ENCODE peak calls at places on chromosomes 1 and 21, in five cellular contexts. One of them, this sample, is unnamed.

GRCh38 chr1:20143318-20143717 is 4.2 kb downstream of the PLA2G2F start:
- DNase-seq in CD4-positive, alpha-beta memory T cell: no peak
- DNase-seq in Caco-2: no peak
- DNase-seq in ascending aorta: no peak
- DNase-seq in K562: no peak
- DNase-seq in this sample: no peak

GRCh38 chr1:22776051-22776611 is 65.5 kb downstream of the EPHB2 start:
- DNase-seq in CD4-positive, alpha-beta memory T cell: no peak
- DNase-seq in Caco-2: no peak
- DNase-seq in ascending aorta: no peak
- DNase-seq in K562: no peak
- DNase-seq in this sample: no peak

GRCh38 chr1:20724364-20725188 is 6.8 kb upstream of the KIF17 start:
- DNase-seq in CD4-positive, alpha-beta memory T cell: no peak
- DNase-seq in Caco-2: no peak
- DNase-seq in ascending aorta: no peak
- DNase-seq in K562: no peak
- DNase-seq in this sample: no peak

GRCh38 chr1:67614511-67614934 is 70.5 kb upstream of the GADD45A start:
- DNase-seq in CD4-positive, alpha-beta memory T cell: no peak
- DNase-seq in Caco-2: no peak
- DNase-seq in ascending aorta: no peak
- DNase-seq in K562: no peak
- DNase-seq in this sample: no peak

GRCh38 chr1:64487061-64487460 is 17.1 kb downstream of the CACHD1 start:
- DNase-seq in CD4-positive, alpha-beta memory T cell: no peak
- DNase-seq in Caco-2: no peak
- DNase-seq in ascending aorta: no peak
- DNase-seq in K562: no peak
- DNase-seq in this sample: no peak

GRCh38 chr1:108814343-108815125 is 42.4 kb downstream of the AKNAD1 start:
- DNase-seq in CD4-positive, alpha-beta memory T cell: no peak
- DNase-seq in Caco-2: no peak
- DNase-seq in ascending aorta: no peak
- DNase-seq in K562: no peak
- DNase-seq in this sample: no peak

GRCh38 chr1:85451236-85451830 is 13.6 kb downstream of the DDAH1 start:
- DNase-seq in CD4-positive, alpha-beta memory T cell: no peak
- DNase-seq in Caco-2: no peak
- DNase-seq in ascending aorta: no peak
- DNase-seq in K562: no peak
- DNase-seq in this sample: no peak

GRCh38 chr1:208086116-208086515 is 158.1 kb downstream of the PLXNA2 start:
- DNase-seq in CD4-positive, alpha-beta memory T cell: no peak
- DNase-seq in Caco-2: no peak
- DNase-seq in ascending aorta: no peak
- DNase-seq in K562: no peak
- DNase-seq in this sample: no peak

GRCh38 chr1:245179706-245180105 is 24.9 kb downstream of the KIF26B start:
- DNase-seq in CD4-positive, alpha-beta memory T cell: no peak
- DNase-seq in Caco-2: no peak
- DNase-seq in ascending aorta: no peak
- DNase-seq in K562: no peak
- DNase-seq in this sample: no peak

GRCh38 chr1:44649788-44650158 is 24.5 kb downstream of the TMEM53 start:
- DNase-seq in CD4-positive, alpha-beta memory T cell: no peak
- DNase-seq in Caco-2: no peak
- DNase-seq in ascending aorta: no peak
- DNase-seq in K562: no peak
- DNase-seq in this sample: no peak

GRCh38 chr1:186577201-186577600 is 103.0 kb downstream of the PTGS2 start:
- DNase-seq in CD4-positive, alpha-beta memory T cell: no peak
- DNase-seq in Caco-2: no peak
- DNase-seq in ascending aorta: no peak
- DNase-seq in K562: no peak
- DNase-seq in this sample: no peak

GRCh38 chr1:59570524-59570923 is 244.2 kb upstream of the HOOK1 start:
- DNase-seq in CD4-positive, alpha-beta memory T cell: peak; percentile 49
- DNase-seq in Caco-2: no peak
- DNase-seq in ascending aorta: no peak
- DNase-seq in K562: no peak
- DNase-seq in this sample: no peak

GRCh38 chr1:183872406-183872805 is 67.5 kb downstream of the RGL1 start:
- DNase-seq in CD4-positive, alpha-beta memory T cell: no peak
- DNase-seq in Caco-2: no peak
- DNase-seq in ascending aorta: no peak
- DNase-seq in K562: no peak
- DNase-seq in this sample: no peak

GRCh38 chr1:21911205-21912001 is 25.7 kb downstream of the HSPG2 start:
- DNase-seq in CD4-positive, alpha-beta memory T cell: no peak
- DNase-seq in Caco-2: peak; percentile 88
- DNase-seq in ascending aorta: no peak
- DNase-seq in K562: peak; percentile 68
- DNase-seq in this sample: no peak

GRCh38 chr1:42807056-42807668 is 9.8 kb upstream of the ERMAP start:
- DNase-seq in CD4-positive, alpha-beta memory T cell: no peak
- DNase-seq in Caco-2: no peak
- DNase-seq in ascending aorta: no peak
- DNase-seq in K562: no peak
- DNase-seq in this sample: no peak

GRCh38 chr1:182170941-182171461 is 109.5 kb upstream of the ZNF648 start:
- DNase-seq in CD4-positive, alpha-beta memory T cell: no peak
- DNase-seq in Caco-2: no peak
- DNase-seq in ascending aorta: no peak
- DNase-seq in K562: no peak
- DNase-seq in this sample: no peak

GRCh38 chr1:5903031-5903430 is 89.2 kb downstream of the NPHP4 start:
- DNase-seq in CD4-positive, alpha-beta memory T cell: no peak
- DNase-seq in Caco-2: no peak
- DNase-seq in ascending aorta: no peak
- DNase-seq in K562: no peak
- DNase-seq in this sample: no peak

GRCh38 chr21:42847726-42848125 is 31.6 kb downstream of the WDR4 start:
- DNase-seq in CD4-positive, alpha-beta memory T cell: no peak
- DNase-seq in Caco-2: no peak
- DNase-seq in ascending aorta: no peak
- DNase-seq in K562: no peak
- DNase-seq in this sample: no peak

GRCh38 chr21:45542242-45542666 is at the start of gene SLC19A1:
- DNase-seq in CD4-positive, alpha-beta memory T cell: peak; percentile 72
- DNase-seq in Caco-2: peak; percentile 49
- DNase-seq in ascending aorta: no peak
- DNase-seq in K562: peak; percentile 98
- DNase-seq in this sample: peak; percentile 33

GRCh38 chr1:12708956-12709555 is 6.9 kb upstream of the AADACL3 start:
- DNase-seq in CD4-positive, alpha-beta memory T cell: no peak
- DNase-seq in Caco-2: no peak
- DNase-seq in ascending aorta: no peak
- DNase-seq in K562: no peak
- DNase-seq in this sample: no peak

GRCh38 chr21:41668051-41668541 is 98.8 kb downstream of the RIPK4 start:
- DNase-seq in CD4-positive, alpha-beta memory T cell: no peak
- DNase-seq in Caco-2: peak; percentile 12
- DNase-seq in ascending aorta: no peak
- DNase-seq in K562: no peak
- DNase-seq in this sample: no peak

GRCh38 chr1:151568626-151569088 is 28.5 kb downstream of the TUFT1 start:
- DNase-seq in CD4-positive, alpha-beta memory T cell: peak; percentile 67
- DNase-seq in Caco-2: no peak
- DNase-seq in ascending aorta: no peak
- DNase-seq in K562: no peak
- DNase-seq in this sample: no peak

GRCh38 chr1:23555225-23555801 is 4.0 kb downstream of the ID3 start:
- DNase-seq in CD4-positive, alpha-beta memory T cell: no peak
- DNase-seq in Caco-2: no peak
- DNase-seq in ascending aorta: peak; percentile 28
- DNase-seq in K562: no peak
- DNase-seq in this sample: no peak

GRCh38 chr21:45074818-45075605 is 632 bp downstream of the ADARB1 start:
- DNase-seq in CD4-positive, alpha-beta memory T cell: no peak
- DNase-seq in Caco-2: peak; percentile 77
- DNase-seq in ascending aorta: no peak
- DNase-seq in K562: peak; percentile 78
- DNase-seq in this sample: no peak

GRCh38 chr1:151729157-151729965 is 8.0 kb downstream of the RIIAD1 start:
- DNase-seq in CD4-positive, alpha-beta memory T cell: no peak
- DNase-seq in Caco-2: no peak
- DNase-seq in ascending aorta: no peak
- DNase-seq in K562: no peak
- DNase-seq in this sample: no peak

GRCh38 chr21:41321211-41321907 is 4.8 kb downstream of the FAM3B start:
- DNase-seq in CD4-positive, alpha-beta memory T cell: no peak
- DNase-seq in Caco-2: no peak
- DNase-seq in ascending aorta: no peak
- DNase-seq in K562: no peak
- DNase-seq in this sample: no peak

GRCh38 chr1:25697426-25698220 is 81.0 kb downstream of the MAN1C1 start:
- DNase-seq in CD4-positive, alpha-beta memory T cell: peak; percentile 36
- DNase-seq in Caco-2: no peak
- DNase-seq in ascending aorta: no peak
- DNase-seq in K562: no peak
- DNase-seq in this sample: no peak

GRCh38 chr1:226355679-226356583 is 47.0 kb upstream of the LIN9 start:
- DNase-seq in CD4-positive, alpha-beta memory T cell: no peak
- DNase-seq in Caco-2: no peak
- DNase-seq in ascending aorta: no peak
- DNase-seq in K562: no peak
- DNase-seq in this sample: no peak

GRCh38 chr21:15732290-15732995 is 2.7 kb downstream of the USP25 start:
- DNase-seq in CD4-positive, alpha-beta memory T cell: peak; percentile 77
- DNase-seq in Caco-2: no peak
- DNase-seq in ascending aorta: no peak
- DNase-seq in K562: no peak
- DNase-seq in this sample: peak; percentile 61

GRCh38 chr1:2532485-2533160 is 2.6 kb upstream of the HES5 start:
- DNase-seq in CD4-positive, alpha-beta memory T cell: no peak
- DNase-seq in Caco-2: no peak
- DNase-seq in ascending aorta: no peak
- DNase-seq in K562: no peak
- DNase-seq in this sample: no peak

GRCh38 chr1:12593621-12594066 is 24.4 kb downstream of the DHRS3 start:
- DNase-seq in CD4-positive, alpha-beta memory T cell: no peak
- DNase-seq in Caco-2: no peak
- DNase-seq in ascending aorta: peak; percentile 26
- DNase-seq in K562: no peak
- DNase-seq in this sample: no peak

GRCh38 chr21:44666401-44667320 is at the start of gene KRTAP12-2:
- DNase-seq in CD4-positive, alpha-beta memory T cell: no peak
- DNase-seq in Caco-2: no peak
- DNase-seq in ascending aorta: no peak
- DNase-seq in K562: no peak
- DNase-seq in this sample: no peak

GRCh38 chr21:36749935-36750578 is 51.1 kb downstream of the SIM2 start:
- DNase-seq in CD4-positive, alpha-beta memory T cell: no peak
- DNase-seq in Caco-2: peak; percentile 61
- DNase-seq in ascending aorta: no peak
- DNase-seq in K562: no peak
- DNase-seq in this sample: peak; percentile 78

GRCh38 chr1:210920716-210921694 is 212.9 kb downstream of the KCNH1 start:
- DNase-seq in CD4-positive, alpha-beta memory T cell: no peak
- DNase-seq in Caco-2: no peak
- DNase-seq in ascending aorta: no peak
- DNase-seq in K562: peak; percentile 37
- DNase-seq in this sample: no peak

GRCh38 chr1:89512996-89513395 is 11.6 kb upstream of the LRRC8B start:
- DNase-seq in CD4-positive, alpha-beta memory T cell: no peak
- DNase-seq in Caco-2: no peak
- DNase-seq in ascending aorta: no peak
- DNase-seq in K562: no peak
- DNase-seq in this sample: no peak

GRCh38 chr1:155983191-155984023 is 5.1 kb upstream of the ARHGEF2 start:
- DNase-seq in CD4-positive, alpha-beta memory T cell: no peak
- DNase-seq in Caco-2: no peak
- DNase-seq in ascending aorta: no peak
- DNase-seq in K562: no peak
- DNase-seq in this sample: no peak
- H3K4me1 ChIP-seq in CD4-positive, alpha-beta memory T cell: peaks cover 48% of the 10 kb centered on the region
- H3K4me1 ChIP-seq in Caco-2: peaks cover 19% of the 10 kb centered on the region
- H3K4me1 ChIP-seq in ascending aorta: peaks cover 44% of the 10 kb centered on the region
- H3K4me1 ChIP-seq in K562: peaks cover 40% of the 10 kb centered on the region
- H3K4me1 ChIP-seq in this sample: peaks cover 12% of the 10 kb centered on the region

GRCh38 chr1:1191734-1192133 is 14.7 kb downstream of the TNFRSF18 start:
- DNase-seq in CD4-positive, alpha-beta memory T cell: no peak
- DNase-seq in Caco-2: no peak
- DNase-seq in ascending aorta: no peak
- DNase-seq in K562: no peak
- DNase-seq in this sample: no peak

GRCh38 chr1:1197551-1198422 is 8.6 kb downstream of the TNFRSF18 start:
- DNase-seq in CD4-positive, alpha-beta memory T cell: no peak
- DNase-seq in Caco-2: no peak
- DNase-seq in ascending aorta: no peak
- DNase-seq in K562: no peak
- DNase-seq in this sample: no peak

GRCh38 chr1:1197188-1197500 is 9.2 kb downstream of the TNFRSF18 start:
- DNase-seq in CD4-positive, alpha-beta memory T cell: no peak
- DNase-seq in Caco-2: no peak
- DNase-seq in ascending aorta: no peak
- DNase-seq in K562: no peak
- DNase-seq in this sample: no peak

GRCh38 chr1:1196431-1197187 is 9.8 kb downstream of the TNFRSF18 start:
- DNase-seq in CD4-positive, alpha-beta memory T cell: no peak
- DNase-seq in Caco-2: no peak
- DNase-seq in ascending aorta: no peak
- DNase-seq in K562: no peak
- DNase-seq in this sample: no peak

DNA sequence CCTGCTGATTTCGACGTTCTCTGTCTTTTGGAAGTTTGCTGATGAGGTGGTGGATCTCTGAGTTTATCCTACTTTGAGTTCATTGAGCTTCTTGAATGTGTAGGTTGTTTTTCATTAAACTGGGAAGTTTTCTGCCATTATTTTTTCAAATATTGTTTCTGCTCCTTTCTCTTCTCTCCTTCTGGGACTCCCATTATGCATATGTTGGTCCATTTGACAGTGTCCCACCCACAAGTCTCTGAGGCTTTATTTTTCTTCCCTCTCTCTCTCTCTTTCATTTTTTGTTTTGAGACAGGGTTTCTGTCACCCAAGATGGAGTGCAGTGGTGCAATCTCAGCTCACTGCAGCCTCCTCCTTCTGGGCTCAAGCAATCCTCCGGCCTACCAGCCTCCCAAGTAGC is 11.7 kb downstream of the TNFRSF18 start:
- DNase-seq in CD4-positive, alpha-beta memory T cell: no peak
- DNase-seq in Caco-2: no peak
- DNase-seq in ascending aorta: no peak
- DNase-seq in K562: no peak
- DNase-seq in this sample: no peak
- H3K4me3 ChIP-seq in CD4-positive, alpha-beta memory T cell: no peak overlapping the region
- H3K4me3 ChIP-seq in Caco-2: no peak overlapping the region
- H3K4me3 ChIP-seq in ascending aorta: no peak overlapping the region
- H3K4me3 ChIP-seq in K562: no peak overlapping the region
- H3K4me3 ChIP-seq in this sample: no peak overlapping the region

GRCh38 chr1:49200738-49201137 is 424.0 kb upstream of the BEND5 start:
- DNase-seq in CD4-positive, alpha-beta memory T cell: no peak
- DNase-seq in Caco-2: no peak
- DNase-seq in ascending aorta: no peak
- DNase-seq in K562: no peak
- DNase-seq in this sample: no peak
- H3K9me3 ChIP-seq in CD4-positive, alpha-beta memory T cell: peaks cover 7% of the 10 kb centered on the region
- H3K9me3 ChIP-seq in Caco-2: no peaks in the 10 kb centered on the region
- H3K9me3 ChIP-seq in ascending aorta: no peaks in the 10 kb centered on the region
- H3K9me3 ChIP-seq in K562: no peaks in the 10 kb centered on the region
- H3K9me3 ChIP-seq in this sample: no peaks in the 10 kb centered on the region

GRCh38 chr1:247443641-247444040 is 14.3 kb downstream of the OR2B11 start:
- DNase-seq in CD4-positive, alpha-beta memory T cell: no peak
- DNase-seq in Caco-2: no peak
- DNase-seq in ascending aorta: no peak
- DNase-seq in K562: no peak
- DNase-seq in this sample: no peak
- H3K4me1 ChIP-seq in CD4-positive, alpha-beta memory T cell: no peaks in the 10 kb centered on the region
- H3K4me1 ChIP-seq in Caco-2: no peaks in the 10 kb centered on the region
- H3K4me1 ChIP-seq in ascending aorta: no peaks in the 10 kb centered on the region
- H3K4me1 ChIP-seq in K562: no peaks in the 10 kb centered on the region
- H3K4me1 ChIP-seq in this sample: no peaks in the 10 kb centered on the region

This sample was measured in HAP-1.